ENCODE peak calls at places on chromosomes 13 and 19, in four cellular contexts. F, S, A and L are unnamed samples.

GRCh38 chr19:46761418-46761831 is 15.2 kb upstream of the STRN4 start:
- DNase-seq in F (no peak), S (no peak), A (no peak), L (no peak)

GRCh38 chr19:8630796-8631424 is 477 bp downstream of the NFILZ start:
- DNase-seq in F (no peak), S (no peak), A (no peak), L (no peak)

GRCh38 chr19:57338798-57339378 is 12.2 kb upstream of the ZNF304 start:
- DNase-seq in F (no peak), S (no peak), A (peak; percentile 12), L (no peak)

GRCh38 chr13:30173301-30173605 is 134.1 kb downstream of the KATNAL1 start:
- DNase-seq in F (no peak), S (no peak), A (no peak), L (no peak)

GRCh38 chr19:48060381-48060780 is 16.5 kb upstream of the CABP5 start:
- DNase-seq in F (no peak), S (no peak), A (no peak), L (no peak)

GRCh38 chr19:10797541-10798256 is 38.3 kb downstream of the TMED1 start:
- DNase-seq in F (peak; percentile 79), S (no peak), A (no peak), L (no peak)

GRCh38 chr13:113664751-113665581 is 2.1 kb upstream of the GRK1 start:
- DNase-seq in F (no peak), S (peak; percentile 2), A (no peak), L (no peak)

GRCh38 chr13:96984061-96984508 is 10.2 kb downstream of the OXGR1 start:
- DNase-seq in F (no peak), S (no peak), A (no peak), L (no peak)

GRCh38 chr13:31824705-31825512 is 85.6 kb downstream of the RXFP2 start:
- DNase-seq in F (no peak), S (no peak), A (no peak), L (no peak)

GRCh38 chr13:76822691-76823267 is 63.4 kb downstream of the KCTD12 start:
- DNase-seq in F (no peak), S (no peak), A (no peak), L (peak; percentile 16)

GRCh38 chr19:16943942-16944625 is 55.3 kb downstream of the F2RL3 start:
- DNase-seq in F (no peak), S (no peak), A (no peak), L (no peak)

GRCh38 chr13:20188649-20189553 is 3.8 kb downstream of the GJB2 start:
- DNase-seq in F (no peak), S (no peak), A (no peak), L (no peak)

GRCh38 chr19:5624154-5624663 is 1.3 kb downstream of the SAFB start:
- DNase-seq in F (no peak), S (peak; percentile 40), A (no peak), L (no peak)

GRCh38 chr19:51101171-51101865 is 6.9 kb downstream of the CTU1 start:
- DNase-seq in F (no peak), S (no peak), A (no peak), L (no peak)

GRCh38 chr13:50387124-50387581 is 371.9 kb downstream of the KCNRG start:
- DNase-seq in F (no peak), S (peak; percentile 64), A (no peak), L (no peak)

GRCh38 chr13:52884429-52884828 is 36.0 kb upstream of the PCDH8 start:
- DNase-seq in F (no peak), S (no peak), A (no peak), L (no peak)

GRCh38 chr19:2850256-2850925 is 9.1 kb downstream of the ZNF555 start:
- DNase-seq in F (no peak), S (no peak), A (no peak), L (no peak)

GRCh38 chr13:27962128-27962841 is 6.8 kb downstream of the CDX2 start:
- DNase-seq in F (no peak), S (no peak), A (no peak), L (no peak)

GRCh38 chr19:30236006-30236405 is 136.2 kb upstream of the ZNF536 start:
- DNase-seq in F (no peak), S (no peak), A (no peak), L (no peak)

GRCh38 chr19:58095328-58095727 is 2.7 kb downstream of the ZSCAN18 start:
- DNase-seq in F (no peak), S (no peak), A (no peak), L (no peak)

GRCh38 chr13:42720116-42720857 is 61.1 kb upstream of the FAM216B start:
- DNase-seq in F (no peak), S (no peak), A (peak; percentile 94), L (peak; percentile 38)

GRCh38 chr19:29918891-29919290 is 23.1 kb upstream of the URI1 start:
- DNase-seq in F (no peak), S (no peak), A (no peak), L (no peak)